ENCODE peak calls at places on chromosome 6, in nine cellular contexts. One of them, this sample, is unnamed. For H3K9me3, the result is how much of the 10 kb centered on the place peaks cover.

GRCh38 chr6:684831-685636 is 7.9 kb downstream of the EXOC2 start:
- DNase-seq in uterus: no peak
- DNase-seq in ovary: no peak
- DNase-seq in AG04450: no peak
- DNase-seq in psoas muscle: no peak
- DNase-seq in fibroblast of lung: peak
- DNase-seq in left ventricle myocardium inferior: no peak
- DNase-seq in upper lobe of left lung: no peak
- DNase-seq in heart left ventricle: no peak
- DNase-seq in this sample: no peak

GRCh38 chr6:37980222-37980595 is 160.7 kb downstream of the ZFAND3 start:
- DNase-seq in uterus: no peak
- DNase-seq in ovary: no peak
- DNase-seq in AG04450: no peak
- DNase-seq in psoas muscle: no peak
- DNase-seq in fibroblast of lung: no peak
- DNase-seq in left ventricle myocardium inferior: no peak
- DNase-seq in upper lobe of left lung: no peak
- DNase-seq in heart left ventricle: no peak
- DNase-seq in this sample: no peak

GRCh38 chr6:3227363-3228045 is at the start of gene TUBB2B:
- DNase-seq in uterus: no peak
- DNase-seq in ovary: no peak
- DNase-seq in AG04450: no peak
- DNase-seq in psoas muscle: peak
- DNase-seq in fibroblast of lung: peak
- DNase-seq in left ventricle myocardium inferior: peak
- DNase-seq in upper lobe of left lung: peak
- DNase-seq in heart left ventricle: no peak
- DNase-seq in this sample: peak

GRCh38 chr6:16236648-16237199 is 1.7 kb upstream of the GMPR start:
- DNase-seq in uterus: peak
- DNase-seq in ovary: no peak
- DNase-seq in AG04450: peak
- DNase-seq in psoas muscle: no peak
- DNase-seq in fibroblast of lung: peak
- DNase-seq in left ventricle myocardium inferior: no peak
- DNase-seq in upper lobe of left lung: no peak
- DNase-seq in heart left ventricle: no peak
- DNase-seq in this sample: no peak

GRCh38 chr6:43764767-43765166 is 5.2 kb upstream of the VEGFA start:
- DNase-seq in uterus: no peak
- DNase-seq in ovary: no peak
- DNase-seq in AG04450: no peak
- DNase-seq in psoas muscle: no peak
- DNase-seq in fibroblast of lung: no peak
- DNase-seq in left ventricle myocardium inferior: peak
- DNase-seq in upper lobe of left lung: no peak
- DNase-seq in heart left ventricle: no peak
- DNase-seq in this sample: peak

GRCh38 chr6:9204171-9204570 is 768.8 kb upstream of the SLC35B3 start:
- DNase-seq in uterus: no peak
- DNase-seq in ovary: no peak
- DNase-seq in AG04450: peak
- DNase-seq in psoas muscle: no peak
- DNase-seq in fibroblast of lung: peak
- DNase-seq in left ventricle myocardium inferior: no peak
- DNase-seq in upper lobe of left lung: no peak
- DNase-seq in heart left ventricle: no peak
- DNase-seq in this sample: no peak

GRCh38 chr6:39166189-39166917 is 51.4 kb upstream of the SAYSD1 start:
- DNase-seq in uterus: no peak
- DNase-seq in ovary: peak
- DNase-seq in AG04450: peak
- DNase-seq in psoas muscle: peak
- DNase-seq in fibroblast of lung: peak
- DNase-seq in left ventricle myocardium inferior: peak
- DNase-seq in upper lobe of left lung: peak
- DNase-seq in heart left ventricle: peak
- DNase-seq in this sample: peak

GRCh38 chr6:135503703-135504475 is 6.3 kb upstream of the AHI1 start:
- DNase-seq in uterus: no peak
- DNase-seq in ovary: no peak
- DNase-seq in AG04450: no peak
- DNase-seq in psoas muscle: no peak
- DNase-seq in fibroblast of lung: no peak
- DNase-seq in left ventricle myocardium inferior: no peak
- DNase-seq in upper lobe of left lung: no peak
- DNase-seq in heart left ventricle: no peak
- DNase-seq in this sample: no peak

GRCh38 chr6:40529040-40529439 is 58.1 kb downstream of the LRFN2 start:
- DNase-seq in uterus: no peak
- DNase-seq in ovary: no peak
- DNase-seq in AG04450: no peak
- DNase-seq in psoas muscle: no peak
- DNase-seq in fibroblast of lung: no peak
- DNase-seq in left ventricle myocardium inferior: no peak
- DNase-seq in upper lobe of left lung: no peak
- DNase-seq in heart left ventricle: no peak
- DNase-seq in this sample: no peak

GRCh38 chr6:112251170-112251945 is 3.0 kb downstream of the LAMA4 start:
- DNase-seq in uterus: peak
- DNase-seq in ovary: peak
- DNase-seq in AG04450: no peak
- DNase-seq in psoas muscle: peak
- DNase-seq in fibroblast of lung: peak
- DNase-seq in left ventricle myocardium inferior: peak
- DNase-seq in upper lobe of left lung: no peak
- DNase-seq in heart left ventricle: peak
- DNase-seq in this sample: no peak

DNA sequence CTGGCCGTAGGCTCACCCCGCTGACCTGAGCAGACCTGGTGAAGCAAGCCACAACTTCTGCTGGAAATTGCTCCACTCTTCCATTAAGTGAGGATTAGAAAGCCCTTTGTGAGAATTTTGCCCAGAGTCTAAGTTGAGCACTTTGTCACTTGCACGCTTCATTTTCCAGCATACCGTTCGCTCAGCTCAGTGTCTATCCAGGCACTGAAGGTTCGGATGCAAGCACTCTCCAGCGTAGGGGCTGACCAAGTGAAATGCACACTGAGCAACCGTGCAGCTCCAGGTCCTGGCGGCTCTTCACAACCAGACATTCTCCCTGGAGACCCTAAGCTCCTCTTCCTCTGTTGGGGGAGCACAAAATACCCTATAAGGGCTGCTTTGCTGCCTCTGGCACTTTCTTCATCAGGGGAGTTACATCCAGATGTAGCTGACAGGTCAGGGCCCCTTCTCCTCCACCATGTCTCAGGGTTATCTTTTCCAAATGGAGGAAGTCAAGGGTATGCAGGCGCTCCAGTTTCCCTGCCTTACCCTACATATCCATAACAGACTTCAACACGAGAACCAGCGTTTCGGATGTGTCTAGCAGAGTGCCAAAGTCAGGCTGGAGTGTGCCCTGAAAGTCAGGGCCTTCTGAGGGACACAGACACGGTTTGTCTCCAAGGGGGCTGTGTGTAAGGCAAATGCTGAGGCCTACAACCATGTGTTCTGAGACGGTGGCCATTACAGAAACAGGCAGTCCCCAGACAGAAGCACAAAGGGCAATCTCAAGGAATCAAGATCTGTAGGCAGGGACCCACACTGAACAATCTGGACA is 146.7 kb upstream of the AFDN start:
- DNase-seq in uterus: no peak
- DNase-seq in ovary: no peak
- DNase-seq in AG04450: no peak
- DNase-seq in psoas muscle: no peak
- DNase-seq in fibroblast of lung: no peak
- DNase-seq in left ventricle myocardium inferior: no peak
- DNase-seq in upper lobe of left lung: no peak
- DNase-seq in heart left ventricle: no peak
- DNase-seq in this sample: no peak
- H3K9me3 ChIP-seq in uterus: under half
- H3K9me3 ChIP-seq in ovary: under half
- H3K9me3 ChIP-seq in AG04450: half or more
- H3K9me3 ChIP-seq in psoas muscle: under half
- H3K9me3 ChIP-seq in fibroblast of lung: under half
- H3K9me3 ChIP-seq in left ventricle myocardium inferior: under half
- H3K9me3 ChIP-seq in upper lobe of left lung: under half
- H3K9me3 ChIP-seq in heart left ventricle: under half
- H3K9me3 ChIP-seq in this sample: under half

DNA sequence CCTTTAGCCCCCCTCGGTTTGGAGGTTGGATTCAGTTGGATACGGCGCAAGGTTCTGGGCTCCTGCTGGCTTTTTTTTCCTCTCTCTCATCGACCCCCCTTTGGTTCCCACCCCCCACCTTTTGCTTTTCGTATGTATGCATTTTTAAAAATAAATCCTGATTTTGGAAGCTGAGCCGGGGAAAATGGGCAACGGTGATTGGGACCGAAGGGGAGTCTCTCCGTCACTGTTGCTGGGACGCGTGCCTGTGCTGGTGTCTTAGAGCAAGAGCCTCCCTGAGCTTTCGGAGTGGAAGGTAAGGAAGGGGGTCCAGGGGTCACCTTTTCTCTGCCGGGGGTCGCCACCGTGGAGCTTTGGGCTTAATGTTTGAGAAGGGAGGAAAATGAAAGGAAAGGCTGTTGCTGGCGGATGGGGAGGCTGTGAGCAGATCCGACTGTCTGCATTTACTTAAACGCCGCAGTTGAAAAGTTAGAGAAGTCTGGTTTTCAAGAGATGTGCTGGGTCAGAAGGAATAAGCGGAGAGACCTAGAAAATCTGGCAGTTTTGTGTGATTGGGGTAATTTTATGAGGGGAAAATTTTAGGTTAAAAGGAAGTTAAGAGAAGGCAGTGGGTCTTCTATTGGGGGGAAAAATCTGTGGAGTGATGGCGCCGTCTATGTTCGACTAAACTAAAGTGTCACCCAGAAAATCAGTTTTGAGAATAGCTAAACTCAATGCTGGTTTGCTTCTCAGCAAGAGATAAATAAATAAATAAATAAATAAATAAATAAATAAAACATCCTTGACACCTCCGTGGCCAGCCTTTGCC is 828 bp downstream of the ADGRB3 start:
- DNase-seq in uterus: peak
- DNase-seq in ovary: no peak
- DNase-seq in AG04450: no peak
- DNase-seq in psoas muscle: no peak
- DNase-seq in fibroblast of lung: no peak
- DNase-seq in left ventricle myocardium inferior: peak
- DNase-seq in upper lobe of left lung: no peak
- DNase-seq in heart left ventricle: peak
- DNase-seq in this sample: peak
- H3K4me3 ChIP-seq in uterus: peak
- H3K4me3 ChIP-seq in ovary: peak
- H3K4me3 ChIP-seq in AG04450: peak
- H3K4me3 ChIP-seq in psoas muscle: peak
- H3K4me3 ChIP-seq in fibroblast of lung: peak
- H3K4me3 ChIP-seq in left ventricle myocardium inferior: peak
- H3K4me3 ChIP-seq in upper lobe of left lung: peak
- H3K4me3 ChIP-seq in heart left ventricle: peak
- H3K4me3 ChIP-seq in this sample: peak

DNA sequence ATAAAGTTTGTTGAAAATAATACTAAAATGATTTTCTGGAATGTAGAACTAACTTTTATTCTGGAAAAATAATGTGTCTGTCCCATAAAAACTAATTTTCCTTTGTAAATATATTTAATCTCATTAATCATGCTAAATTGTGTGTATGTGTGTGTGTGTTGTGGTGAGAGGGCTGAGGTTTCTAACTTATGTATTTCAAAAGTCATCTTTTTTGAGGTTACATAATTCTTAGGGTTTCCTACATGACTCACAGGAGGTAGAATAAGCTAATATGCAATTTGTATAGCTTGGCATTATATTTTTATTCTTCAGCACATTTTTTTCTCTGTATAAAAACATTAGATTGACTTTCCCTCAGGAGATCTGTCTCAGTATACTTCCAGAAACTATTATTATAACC is 64.1 kb upstream of the CLVS2 start:
- DNase-seq in uterus: no peak
- DNase-seq in ovary: no peak
- DNase-seq in AG04450: no peak
- DNase-seq in psoas muscle: no peak
- DNase-seq in fibroblast of lung: no peak
- DNase-seq in left ventricle myocardium inferior: no peak
- DNase-seq in upper lobe of left lung: no peak
- DNase-seq in heart left ventricle: no peak
- DNase-seq in this sample: no peak
- H3K9me3 ChIP-seq in uterus: under half
- H3K9me3 ChIP-seq in ovary: under half
- H3K9me3 ChIP-seq in AG04450: under half
- H3K9me3 ChIP-seq in psoas muscle: under half
- H3K9me3 ChIP-seq in fibroblast of lung: under half
- H3K9me3 ChIP-seq in left ventricle myocardium inferior: under half
- H3K9me3 ChIP-seq in upper lobe of left lung: under half
- H3K9me3 ChIP-seq in heart left ventricle: under half
- H3K9me3 ChIP-seq in this sample: under half

DNA sequence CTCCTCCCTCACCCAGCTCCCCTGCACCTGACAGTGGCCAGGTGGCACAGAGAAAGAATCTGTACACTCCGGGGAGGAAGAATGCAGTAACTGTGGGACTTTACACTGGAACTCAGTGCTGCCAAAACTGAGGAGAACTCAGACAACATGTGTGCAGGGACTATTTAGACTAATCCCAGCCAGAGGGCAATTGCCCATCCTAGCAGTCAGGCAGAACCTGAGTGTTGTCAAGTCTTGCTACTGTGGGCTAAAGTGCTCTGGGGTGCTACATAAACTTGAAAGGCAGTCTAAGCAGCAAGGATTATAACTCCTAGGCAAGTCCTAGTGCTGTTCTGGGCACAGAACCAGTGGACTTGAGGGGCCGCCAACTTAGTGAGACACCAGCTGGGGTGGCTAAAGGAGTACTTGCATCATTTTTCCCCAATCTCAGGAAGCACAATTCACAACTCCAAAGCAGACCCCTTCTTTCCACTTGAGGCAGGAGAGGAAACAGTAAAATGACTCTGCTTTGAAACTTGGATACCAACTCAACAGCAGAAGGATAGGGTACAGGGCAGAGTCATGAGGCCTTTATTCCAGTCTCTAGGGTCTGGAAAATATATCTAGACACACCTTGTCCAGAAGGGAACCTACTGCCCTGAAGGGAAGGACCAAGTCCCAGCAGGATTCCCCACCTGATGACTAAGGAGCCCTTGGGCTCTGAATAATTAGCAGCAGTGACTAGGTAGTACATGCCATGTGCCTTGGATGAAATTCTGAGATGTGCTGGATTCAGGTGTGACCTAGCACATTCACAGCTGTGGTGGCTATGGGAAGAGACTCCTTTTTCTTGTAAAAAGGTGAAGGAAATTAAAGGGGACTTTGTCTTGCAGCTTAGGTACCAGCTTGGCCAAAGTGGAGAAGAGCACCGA is 364.0 kb upstream of the PTCHD4 start:
- DNase-seq in uterus: no peak
- DNase-seq in ovary: no peak
- DNase-seq in AG04450: no peak
- DNase-seq in psoas muscle: no peak
- DNase-seq in fibroblast of lung: peak
- DNase-seq in left ventricle myocardium inferior: no peak
- DNase-seq in upper lobe of left lung: no peak
- DNase-seq in heart left ventricle: no peak
- DNase-seq in this sample: no peak
- H3K4me3 ChIP-seq in uterus: no peak
- H3K4me3 ChIP-seq in ovary: no peak
- H3K4me3 ChIP-seq in AG04450: no peak
- H3K4me3 ChIP-seq in psoas muscle: no peak
- H3K4me3 ChIP-seq in fibroblast of lung: no peak
- H3K4me3 ChIP-seq in left ventricle myocardium inferior: no peak
- H3K4me3 ChIP-seq in upper lobe of left lung: no peak
- H3K4me3 ChIP-seq in heart left ventricle: no peak
- H3K4me3 ChIP-seq in this sample: no peak